ENCODE peak calls at places on chromosomes 12 and 14, in four cellular contexts. R is cardiac muscle cell, K is fibroblast of lung, X is AG10803. I is an unnamed sample.
A peak's percentile ranks its signal among the peaks of the same experiment; 100 is the strongest.

GRCh38 chr12:38711055-38711454 is 194.3 kb downstream of the CPNE8 start:
- DNase-seq in R (peak; percentile 29), K (no peak), X (peak; percentile 31), I (no peak)

GRCh38 chr14:97028382-97028781 is 231.2 kb downstream of the VRK1 start:
- DNase-seq in R (no peak), K (no peak), X (no peak), I (no peak)

GRCh38 chr12:26027401-26027800 is 68.9 kb downstream of the RASSF8 start:
- DNase-seq in R (no peak), K (no peak), X (no peak), I (no peak)

GRCh38 chr12:122123761-122124145 is 45.2 kb downstream of the MLXIP start:
- DNase-seq in R (no peak), K (no peak), X (no peak), I (no peak)

GRCh38 chr12:113030875-113031525 is 25.5 kb upstream of the DTX1 start:
- DNase-seq in R (peak; percentile 79), K (peak; percentile 58), X (peak; percentile 59), I (peak; percentile 7)

GRCh38 chr12:67415473-67415872 is 146.3 kb downstream of the CAND1 start:
- DNase-seq in R (peak; percentile 64), K (peak; percentile 55), X (peak; percentile 65), I (no peak)

GRCh38 chr12:95446511-95446910 is 27.4 kb upstream of the METAP2 start:
- DNase-seq in R (peak; percentile 62), K (peak; percentile 44), X (peak; percentile 17), I (no peak)

GRCh38 chr12:19421503-19422282 is 17.6 kb upstream of the AEBP2 start:
- DNase-seq in R (no peak), K (no peak), X (no peak), I (no peak)

GRCh38 chr12:7142057-7142644 is 12.0 kb downstream of the CLSTN3 start:
- DNase-seq in R (peak; percentile 58), K (peak; percentile 45), X (peak; percentile 32), I (no peak)

GRCh38 chr14:25042362-25043299 is 7.3 kb downstream of the STXBP6 start:
- DNase-seq in R (peak; percentile 77), K (peak; percentile 87), X (peak; percentile 81), I (peak; percentile 59)
- TF ChIP-seq CTCF in R (peak; percentile 73), K (peak; percentile 80), X (peak; percentile 91), I (peak; percentile 80)

GRCh38 chr14:22483863-22484593 is 105.0 kb downstream of the DAD1 start:
- DNase-seq in R (peak; percentile 48), K (no peak), X (no peak), I (no peak)
- H3K4me3 ChIP-seq in R (no peak overlapping the region), K (no peak overlapping the region), X (no peak overlapping the region), I (no peak overlapping the region)

GRCh38 chr12:5915511-5915910 is 29.5 kb downstream of the ANO2 start:
- DNase-seq in R (no peak), K (no peak), X (no peak), I (no peak)

GRCh38 chr12:5921027-5921909 is 23.8 kb downstream of the ANO2 start:
- DNase-seq in R (no peak), K (no peak), X (no peak), I (no peak)

GRCh38 chr12:5912437-5913334 is 32.4 kb downstream of the ANO2 start:
- DNase-seq in R (no peak), K (no peak), X (no peak), I (no peak)

GRCh38 chr12:5914387-5915149 is 30.5 kb downstream of the ANO2 start:
- DNase-seq in R (no peak), K (no peak), X (no peak), I (no peak)

DNA sequence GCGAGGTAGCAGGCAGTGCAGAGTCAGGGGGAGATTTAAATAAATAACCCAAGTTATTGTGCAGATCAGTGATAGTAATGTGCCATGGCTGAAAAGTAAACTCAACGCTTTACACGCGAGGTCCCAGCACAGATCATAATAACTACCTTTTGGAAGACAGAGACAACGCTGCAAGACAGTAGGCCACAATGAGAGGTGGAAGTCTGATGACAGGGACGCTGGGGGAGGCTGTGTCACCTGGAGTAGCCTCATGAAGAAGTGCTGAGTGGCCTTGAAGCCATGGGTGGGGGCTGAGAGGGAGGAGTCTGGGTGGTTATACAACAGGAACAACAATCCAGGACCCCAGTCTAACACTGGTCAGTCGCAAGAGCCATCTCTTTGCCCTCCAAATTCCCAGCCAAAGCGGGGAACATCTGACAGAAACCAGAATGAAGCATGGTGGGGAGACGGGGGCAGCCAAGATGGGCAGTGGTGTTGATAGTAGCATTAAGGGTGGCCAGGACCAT is 28.2 kb downstream of the ANO2 start:
- DNase-seq in R (no peak), K (no peak), X (no peak), I (no peak)
- TF ChIP-seq CTCF in R (no peak), K (no peak), X (no peak), I (no peak)

DNA sequence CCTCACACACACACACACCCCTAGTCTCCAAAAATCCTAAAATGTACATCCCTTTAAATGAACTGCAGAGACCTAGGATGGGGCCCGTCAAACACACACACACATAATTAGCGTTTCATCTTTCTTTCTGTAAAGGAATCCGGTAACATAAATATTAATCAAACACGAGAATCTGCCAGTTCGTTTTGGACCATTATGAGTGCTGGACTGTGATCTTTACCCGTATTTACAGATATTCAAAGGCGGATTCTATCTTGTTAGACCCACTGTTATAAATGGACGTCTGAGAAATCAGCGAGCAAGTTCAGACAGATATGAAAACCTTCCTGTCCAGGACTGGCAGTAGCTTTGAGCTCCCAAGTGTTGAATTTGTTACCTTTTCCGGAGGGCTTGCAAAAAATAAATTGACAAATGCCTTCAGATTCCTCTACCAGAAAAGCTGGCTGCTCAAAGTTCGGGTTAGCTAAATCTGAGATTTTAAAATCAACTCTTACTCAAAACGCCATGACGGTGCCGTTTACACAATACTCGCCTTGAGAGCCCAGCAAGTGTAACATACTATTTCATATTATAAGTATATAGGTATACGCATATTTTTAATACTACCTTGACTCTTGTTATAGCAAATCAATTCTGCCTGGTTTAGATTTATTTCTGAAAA is 27.6 kb downstream of the BCL11B start:
- DNase-seq in R (no peak), K (no peak), X (no peak), I (no peak)
- H3K4me3 ChIP-seq in R (no peak overlapping the region), K (no peak overlapping the region), X (no peak overlapping the region), I (no peak overlapping the region)

DNA sequence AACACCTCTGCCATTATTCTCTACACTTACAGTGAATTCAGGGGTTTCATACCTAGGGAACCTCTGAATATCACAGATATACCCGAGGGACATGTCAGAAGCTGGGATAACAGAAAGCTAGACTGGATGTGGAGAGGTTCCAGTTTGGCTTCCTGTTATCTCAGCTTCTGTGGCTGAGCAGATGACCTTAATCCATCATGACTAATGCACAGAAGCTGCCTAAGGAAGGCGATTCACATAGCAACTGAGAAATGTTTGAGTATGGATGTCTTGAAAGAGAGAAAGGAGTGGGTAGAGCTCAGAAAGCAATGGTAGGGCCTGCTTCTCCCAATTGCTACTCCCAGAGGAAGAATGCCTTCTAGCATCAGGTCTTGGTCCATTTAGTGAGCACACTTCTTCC is 187.6 kb downstream of the RMST start:
- DNase-seq in R (no peak), K (no peak), X (no peak), I (no peak)
- TF ChIP-seq CTCF in R (no peak), K (no peak), X (no peak), I (no peak)